ENCODE peak calls at places on chromosomes 2 and 18, in nine cellular contexts. J is H1; O is T-helper 2 cell; M is NCI-H1694 treated with DMSO at 0.1 percent for 48 hours; H is activated T-helper 1 cell treated with anti-CD3 and anti-CD28 coated beads, Interleukin-12 subunit alpha, Interleukin-12 subunit beta, Interleukin-2, Interleukin-4 antibody, amounts not matched to agents 30 ng/mL and 10 ng/mL and 1 ng/mL, durations not matched to agents 14 hours and 24 hours and 36 hours; Q is RCC 7860; X is mesenchymal stem cell; I is A673; U is retinal pigment epithelial cell. W is an unnamed sample.
A peak's percentile ranks its signal among the peaks of the same experiment; 100 is the strongest.

GRCh38 chr2:164714471-164714870 is 93.2 kb upstream of the GRB14 start:
- DNase-seq in J (no peak), M (no peak), Q (no peak), I (no peak), O (no peak), H (no peak), U (no peak), X (no peak), W (no peak)

GRCh38 chr18:78884502-78884901 is 95.1 kb upstream of the SALL3 start:
- DNase-seq in X (no peak), Q (no peak), O (no peak), I (no peak), J (no peak), U (no peak), H (no peak), M (no peak), W (no peak)

GRCh38 chr18:24270937-24271380 is 126.7 kb downstream of the OSBPL1A start:
- DNase-seq in O (no peak), H (no peak), M (no peak), J (no peak), I (peak; percentile 50), X (peak; percentile 47), Q (no peak), U (peak; percentile 89), W (no peak)

GRCh38 chr2:68726100-68726499 is 8.5 kb upstream of the ARHGAP25 start:
- DNase-seq in U (no peak), O (no peak), H (no peak), J (no peak), X (no peak), I (no peak), M (no peak), Q (no peak), W (no peak)

GRCh38 chr18:57813245-57813644 is 10.1 kb upstream of the ATP8B1 start:
- DNase-seq in Q (peak; percentile 90), I (no peak), J (no peak), H (no peak), M (no peak), X (peak; percentile 69), U (peak; percentile 96), O (no peak), W (no peak)

GRCh38 chr2:207437857-207438166 is 92.0 kb upstream of the CREB1 start:
- DNase-seq in O (no peak), I (no peak), J (no peak), X (no peak), H (no peak), Q (no peak), M (no peak), U (no peak), W (no peak)

GRCh38 chr18:60826346-60826745 is 453.8 kb upstream of the MC4R start:
- DNase-seq in Q (no peak), U (no peak), X (no peak), J (no peak), I (peak; percentile 0), M (no peak), H (no peak), O (no peak), W (no peak)

GRCh38 chr2:20365249-20365817 is 14.7 kb upstream of the PUM2 start:
- DNase-seq in O (peak; percentile 96), J (no peak), Q (peak; percentile 59), I (no peak), H (peak; percentile 67), M (no peak), U (no peak), X (peak; percentile 61), W (no peak)

GRCh38 chr2:189022002-189022401 is 47.8 kb downstream of the COL3A1 start:
- DNase-seq in M (no peak), U (no peak), H (no peak), J (no peak), Q (no peak), X (peak; percentile 82), I (no peak), O (no peak), W (no peak)

GRCh38 chr18:62368100-62368499 is 43.0 kb downstream of the TNFRSF11A start:
- DNase-seq in O (peak; percentile 81), M (no peak), H (no peak), J (no peak), X (no peak), I (no peak), U (no peak), Q (no peak), W (no peak)

GRCh38 chr2:143158098-143158497 is 28.9 kb downstream of the ARHGAP15 start:
- DNase-seq in O (no peak), M (no peak), X (no peak), J (no peak), U (no peak), I (no peak), Q (no peak), H (no peak), W (no peak)

GRCh38 chr18:23902396-23902795 is 112.2 kb upstream of the TTC39C start:
- DNase-seq in O (no peak), Q (no peak), U (no peak), J (no peak), I (no peak), M (no peak), H (no peak), X (no peak), W (no peak)

GRCh38 chr2:85935746-85936208 is 47.0 kb upstream of the ST3GAL5 start:
- DNase-seq in O (no peak), J (no peak), U (peak; percentile 42), I (peak; percentile 91), M (no peak), H (no peak), X (peak; percentile 76), Q (peak; percentile 95), W (no peak)

GRCh38 chr2:171287036-171287435 is 126.3 kb upstream of the TLK1 start:
- DNase-seq in J (no peak), H (no peak), Q (no peak), X (peak; percentile 8), I (no peak), M (no peak), U (no peak), O (no peak), W (no peak)

GRCh38 chr18:63158012-63158631 is 161.4 kb downstream of the BCL2 start:
- DNase-seq in I (no peak), J (no peak), U (no peak), H (no peak), M (no peak), O (no peak), Q (no peak), X (no peak), W (no peak)

GRCh38 chr18:59272971-59273935 is at the start of gene RAX:
- DNase-seq in U (peak; percentile 67), X (peak; percentile 13), O (peak; percentile 22), I (peak; percentile 92), H (no peak), M (no peak), Q (no peak), J (peak; percentile 95), W (no peak)

GRCh38 chr2:85119900-85120299 is 13.3 kb upstream of the TCF7L1 start:
- DNase-seq in O (no peak), M (no peak), Q (no peak), J (peak; percentile 61), I (no peak), U (no peak), X (no peak), H (no peak), W (no peak)

GRCh38 chr18:78630356-78630755 is 349.3 kb upstream of the SALL3 start:
- DNase-seq in X (no peak), I (no peak), H (no peak), J (no peak), M (no peak), O (no peak), U (no peak), Q (no peak), W (no peak)

GRCh38 chr2:71299507-71299906 is 32.1 kb upstream of the ZNF638 start:
- DNase-seq in U (no peak), X (peak; percentile 42), M (peak; percentile 41), Q (peak; percentile 30), I (peak; percentile 48), J (no peak), O (peak; percentile 18), H (no peak), W (no peak)

GRCh38 chr2:157336137-157336721 is 10.6 kb upstream of the ERMN start:
- DNase-seq in M (peak; percentile 54), I (peak; percentile 60), H (no peak), O (peak; percentile 53), Q (peak; percentile 37), J (peak; percentile 54), U (no peak), X (peak; percentile 41), W (peak; percentile 39)

GRCh38 chr2:64989982-64990614 is 899 bp downstream of the SLC1A4 start:
- DNase-seq in J (no peak), U (no peak), M (no peak), O (no peak), H (no peak), X (peak; percentile 18), Q (no peak), I (peak; percentile 60), W (no peak)

GRCh38 chr2:129275706-129276105 is 703.8 kb upstream of the RAB6C start:
- DNase-seq in Q (no peak), U (no peak), M (no peak), J (no peak), X (no peak), H (no peak), I (no peak), O (no peak), W (no peak)

GRCh38 chr2:105324732-105325131 is 4.8 kb downstream of the TGFBRAP1 start:
- DNase-seq in I (no peak), H (no peak), Q (peak; percentile 61), U (peak; percentile 92), X (peak; percentile 89), O (no peak), J (no peak), M (no peak), W (no peak)